ENCODE peak calls at places on chromosomes 5 and 9, in six cellular contexts. W, S, Q, C, B and M are unnamed samples. For H3K4me1, the result is how much of the 10 kb centered on the place peaks cover.

GRCh38 chr5:160556886-160557285 is 135.2 kb downstream of the PTTG1 start:
- DNase-seq in W (no peak), C (no peak), Q (no peak), B (no peak), S (no peak), M (no peak)

GRCh38 chr5:83900307-83900706 is 179.7 kb upstream of the HAPLN1 start:
- DNase-seq in Q (no peak), S (no peak), B (no peak), C (no peak), W (no peak), M (no peak)

GRCh38 chr5:112004867-112005532 is 248.0 kb upstream of the NREP start:
- DNase-seq in C (no peak), S (no peak), W (no peak), Q (no peak), B (no peak), M (no peak)

GRCh38 chr9:20364954-20365353 is 257.3 kb downstream of the MLLT3 start:
- DNase-seq in Q (no peak), C (no peak), W (no peak), S (no peak), B (no peak), M (no peak)

GRCh38 chr9:13140843-13141592 is 138.5 kb downstream of the MPDZ start:
- DNase-seq in B (no peak), C (no peak), S (no peak), Q (no peak), W (no peak), M (peak)

GRCh38 chr5:104498281-104498680 is 935.7 kb upstream of the NUDT12 start:
- DNase-seq in C (no peak), B (no peak), W (no peak), S (no peak), Q (no peak), M (no peak)

GRCh38 chr5:56447232-56447631 is 214.1 kb upstream of the ANKRD55 start:
- DNase-seq in C (no peak), S (no peak), Q (no peak), W (no peak), B (no peak), M (no peak)

GRCh38 chr5:108001222-108001621 is 330.5 kb upstream of the EFNA5 start:
- DNase-seq in C (no peak), Q (no peak), B (no peak), S (no peak), W (no peak), M (no peak)

GRCh38 chr5:137318027-137318426 is 181.1 kb downstream of the SPOCK1 start:
- DNase-seq in W (no peak), Q (no peak), B (no peak), C (no peak), S (no peak), M (no peak)

GRCh38 chr5:98163796-98164493 is 609.5 kb upstream of the RGMB start:
- DNase-seq in Q (no peak), C (no peak), B (no peak), W (no peak), S (no peak), M (no peak)

GRCh38 chr5:143964919-143965318 is 153.0 kb downstream of the HMHB1 start:
- DNase-seq in Q (no peak), C (no peak), S (no peak), W (no peak), B (no peak), M (no peak)

GRCh38 chr9:99947395-99947794 is 40.9 kb downstream of the STX17 start:
- DNase-seq in C (no peak), Q (no peak), S (no peak), W (no peak), B (no peak), M (no peak)

GRCh38 chr5:68297656-68298055 is 82.1 kb downstream of the PIK3R1 start:
- DNase-seq in B (no peak), C (no peak), Q (no peak), S (no peak), W (no peak), M (no peak)

GRCh38 chr9:134726026-134726721 is 84.6 kb downstream of the COL5A1 start:
- DNase-seq in W (no peak), C (no peak), B (no peak), Q (no peak), S (no peak), M (no peak)

DNA sequence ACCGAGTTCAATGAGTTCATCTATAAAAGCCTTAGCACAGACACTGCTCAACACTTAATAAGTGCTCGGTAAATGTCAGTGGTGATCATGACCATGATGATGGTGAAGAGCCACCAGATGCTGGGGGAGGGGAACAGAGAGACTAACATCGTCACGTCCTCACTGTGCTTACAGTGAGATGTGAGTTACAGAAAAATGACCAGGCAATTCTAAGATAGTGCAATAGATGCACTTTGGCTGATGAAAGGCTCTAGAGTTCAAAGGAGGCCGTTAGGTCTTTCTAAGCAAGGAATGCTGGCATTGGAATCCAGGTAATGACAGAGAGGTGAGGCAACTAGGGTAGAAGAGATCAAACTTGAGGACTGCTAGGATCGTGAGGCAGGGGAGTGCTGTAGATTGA is 36.7 kb downstream of the ARL15 start:
- DNase-seq in C (no peak), Q (no peak), B (no peak), W (no peak), S (no peak), M (no peak)
- TF ChIP-seq POLR2A in C (no peak), Q (no peak), B (no peak), W (no peak), S (no peak), M (no peak)

DNA sequence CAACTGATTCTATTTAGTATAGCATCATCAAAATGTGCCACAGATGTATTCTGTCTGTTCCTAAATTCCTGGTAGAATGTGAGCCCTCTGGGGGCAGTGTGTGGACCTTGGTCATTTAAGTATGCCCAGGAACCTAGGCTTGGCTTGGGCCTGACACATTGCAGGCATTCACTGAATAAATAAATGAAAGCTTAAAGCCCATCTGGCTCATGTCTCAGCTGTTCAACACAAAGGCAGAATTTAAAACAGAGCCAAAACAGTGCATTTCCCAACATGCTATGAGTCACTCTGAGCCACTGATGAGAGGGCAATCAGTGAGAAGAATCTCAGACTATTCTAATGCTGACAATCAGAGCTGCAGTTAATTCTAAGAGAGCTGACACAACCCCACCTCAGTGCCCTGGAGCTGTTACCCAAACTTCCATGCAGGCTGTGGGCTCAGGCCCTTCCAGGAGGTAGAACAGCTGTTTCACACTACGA is 8.1 kb downstream of the FAM193B start:
- DNase-seq in S (peak), W (no peak), C (peak), B (peak), Q (peak), M (peak)
- H3K27ac ChIP-seq in S (peak), W (no peak), C (peak), B (no peak), Q (peak), M (peak)

DNA sequence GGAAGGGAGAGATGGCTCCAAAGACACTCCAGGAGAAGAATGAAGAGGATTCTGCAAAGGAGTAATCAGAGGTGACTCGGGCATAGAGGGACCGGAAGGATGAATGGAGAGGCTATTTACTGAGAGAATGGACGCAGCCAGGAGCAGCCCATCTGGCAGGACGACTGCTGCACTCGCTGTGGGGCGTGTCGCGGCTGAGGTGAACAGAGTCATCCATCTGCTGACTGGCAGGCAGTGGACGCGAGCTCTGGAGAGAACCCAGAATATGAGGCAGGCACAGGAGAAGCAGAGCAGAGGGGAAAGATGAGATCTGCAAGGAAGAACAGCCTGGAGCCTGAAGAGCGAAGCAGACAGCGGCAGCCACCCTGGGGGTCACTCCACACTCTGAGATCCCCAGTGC is 16.4 kb downstream of the FGF1 start:
- DNase-seq in S (no peak), Q (no peak), C (no peak), W (no peak), B (no peak), M (no peak)
- H3K4me1 ChIP-seq in S (under half), Q (under half), C (under half), W (under half), B (under half), M (under half)

GRCh38 chr5:116084891-116085715 is at the start of gene COMMD10:
- DNase-seq in Q (peak), B (peak), C (peak), W (peak), S (peak), M (peak)
- TF ChIP-seq POLR2A in Q (peak), B (peak), C (no peak), W (peak), S (peak), M (peak)

GRCh38 chr5:103452666-103453065 is 109.9 kb downstream of the NUDT12 start:
- DNase-seq in C (no peak), W (no peak), B (no peak), Q (no peak), S (no peak), M (no peak)

GRCh38 chr5:103454774-103455173 is 107.8 kb downstream of the NUDT12 start:
- DNase-seq in B (no peak), W (no peak), Q (no peak), C (no peak), S (no peak), M (no peak)

GRCh38 chr5:103452089-103452488 is 110.5 kb downstream of the NUDT12 start:
- DNase-seq in W (no peak), Q (no peak), B (no peak), C (no peak), S (no peak), M (no peak)

GRCh38 chr5:103446813-103447212 is 115.8 kb downstream of the NUDT12 start:
- DNase-seq in C (no peak), Q (no peak), B (no peak), W (no peak), S (no peak), M (no peak)

GRCh38 chr5:103450333-103451061 is 112.1 kb downstream of the NUDT12 start:
- DNase-seq in Q (no peak), W (no peak), B (no peak), S (no peak), C (no peak), M (no peak)
- H3K27ac ChIP-seq in Q (no peak), W (no peak), B (no peak), S (no peak), C (no peak), M (no peak)

GRCh38 chr5:28574616-28575015 is 1536.2 kb upstream of the CDH9 start:
- DNase-seq in C (no peak), W (no peak), S (no peak), B (no peak), Q (no peak), M (no peak)
- H3K4me1 ChIP-seq in C (under half), W (under half), S (under half), B (under half), Q (under half), M (under half)